ENCODE peak calls at places on chromosome 10, in nine cellular contexts. O is tibial artery, M is esophagus squamous epithelium, Z is osteoblast, I is AG10803, B is Calu3, E is fibroblast of lung, V is K562, H is astrocyte of the cerebellum. J is an unnamed sample.

GRCh38 chr10:59517961-59518360 is 155.6 kb upstream of the FAM13C start:
- DNase-seq in O (no peak), M (no peak), Z (no peak), I (no peak), B (no peak), E (peak), V (no peak), H (no peak), J (no peak)

GRCh38 chr10:58781873-58782488 is 269.3 kb downstream of the BICC1 start:
- DNase-seq in O (no peak), M (no peak), Z (no peak), I (peak), B (peak), E (peak), V (peak), H (peak), J (peak)

GRCh38 chr10:124576526-124577420 is 115.2 kb downstream of the LHPP start:
- DNase-seq in O (no peak), M (no peak), Z (peak), I (no peak), B (no peak), E (no peak), V (no peak), H (no peak), J (no peak)

GRCh38 chr10:117647306-117647705 is 104.8 kb downstream of the EMX2 start:
- DNase-seq in O (no peak), M (no peak), Z (no peak), I (peak), B (no peak), E (peak), V (no peak), H (no peak), J (no peak)

GRCh38 chr10:11863353-11864105 is 40.4 kb downstream of the PROSER2 start:
- DNase-seq in O (no peak), M (no peak), Z (peak), I (no peak), B (no peak), E (no peak), V (no peak), H (no peak), J (peak)

GRCh38 chr10:75254739-75255138 is 19.0 kb upstream of the COMTD1 start:
- DNase-seq in O (no peak), M (no peak), Z (no peak), I (no peak), B (no peak), E (no peak), V (no peak), H (no peak), J (no peak)

GRCh38 chr10:12622691-12623090 is 273.3 kb downstream of the CAMK1D start:
- DNase-seq in O (no peak), M (no peak), Z (peak), I (no peak), B (no peak), E (no peak), V (no peak), H (no peak), J (no peak)

GRCh38 chr10:33487014-33487776 is 152.7 kb upstream of the NRP1 start:
- DNase-seq in O (no peak), M (no peak), Z (no peak), I (peak), B (no peak), E (peak), V (no peak), H (no peak), J (no peak)

GRCh38 chr10:99536400-99537254 is 3.9 kb downstream of the NKX2-3 start:
- DNase-seq in O (no peak), M (no peak), Z (peak), I (no peak), B (peak), E (no peak), V (no peak), H (no peak), J (peak)

GRCh38 chr10:43128331-43128730 is 9.9 kb upstream of the CSGALNACT2 start:
- DNase-seq in O (no peak), M (no peak), Z (no peak), I (peak), B (no peak), E (no peak), V (no peak), H (no peak), J (no peak)

GRCh38 chr10:50567384-50567783 is 56.4 kb downstream of the SGMS1 start:
- DNase-seq in O (no peak), M (no peak), Z (no peak), I (no peak), B (no peak), E (no peak), V (no peak), H (no peak), J (no peak)

GRCh38 chr10:97549587-97550322 is 22.8 kb upstream of the ANKRD2 start:
- DNase-seq in O (no peak), M (no peak), Z (peak), I (no peak), B (no peak), E (no peak), V (no peak), H (no peak), J (no peak)

GRCh38 chr10:6027929-6028328 is 34.2 kb downstream of the IL2RA start:
- DNase-seq in O (no peak), M (no peak), Z (no peak), I (no peak), B (no peak), E (no peak), V (no peak), H (no peak), J (no peak)

GRCh38 chr10:77872151-77872946 is 54.2 kb downstream of the DLG5 start:
- DNase-seq in O (no peak), M (no peak), Z (no peak), I (peak), B (no peak), E (peak), V (no peak), H (peak), J (no peak)

GRCh38 chr10:14879801-14880193 is 1.1 kb downstream of the SUV39H2 start:
- DNase-seq in O (no peak), M (no peak), Z (peak), I (no peak), B (no peak), E (no peak), V (no peak), H (no peak), J (no peak)

GRCh38 chr10:102641398-102641797 is 2.9 kb upstream of the TRIM8 start:
- DNase-seq in O (no peak), M (no peak), Z (peak), I (no peak), B (no peak), E (no peak), V (no peak), H (no peak), J (no peak)

GRCh38 chr10:110525349-110526260 is 27.9 kb downstream of the DUSP5 start:
- DNase-seq in O (no peak), M (no peak), Z (peak), I (peak), B (no peak), E (peak), V (no peak), H (no peak), J (no peak)

GRCh38 chr10:108166401-108166800 is 1001.9 kb upstream of the SORCS1 start:
- DNase-seq in O (no peak), M (no peak), Z (no peak), I (no peak), B (no peak), E (no peak), V (no peak), H (no peak), J (no peak)

GRCh38 chr10:31919010-31919409 is 9.6 kb downstream of the ARHGAP12 start:
- DNase-seq in O (no peak), M (no peak), Z (no peak), I (no peak), B (no peak), E (no peak), V (no peak), H (no peak), J (no peak)

GRCh38 chr10:67225226-67225625 is 299.4 kb downstream of the LRRTM3 start:
- DNase-seq in O (no peak), M (no peak), Z (no peak), I (no peak), B (no peak), E (no peak), V (no peak), H (no peak), J (no peak)

GRCh38 chr10:124347956-124348355 is 70.8 kb downstream of the OAT start:
- DNase-seq in O (peak), M (no peak), Z (no peak), I (no peak), B (no peak), E (no peak), V (no peak), H (no peak), J (no peak)

GRCh38 chr10:33327750-33328149 is 6.7 kb downstream of the NRP1 start:
- DNase-seq in O (no peak), M (no peak), Z (no peak), I (no peak), B (no peak), E (peak), V (no peak), H (no peak), J (no peak)

GRCh38 chr10:128897414-128897928 is 569.6 kb upstream of the MGMT start:
- DNase-seq in O (no peak), M (no peak), Z (no peak), I (no peak), B (no peak), E (no peak), V (no peak), H (no peak), J (no peak)

GRCh38 chr10:58393317-58393716 is 8.1 kb downstream of the TFAM start:
- DNase-seq in O (no peak), M (no peak), Z (no peak), I (peak), B (no peak), E (no peak), V (no peak), H (no peak), J (no peak)

GRCh38 chr10:5089869-5090268 is 4.3 kb upstream of the AKR1C3 start:
- DNase-seq in O (no peak), M (no peak), Z (no peak), I (peak), B (no peak), E (peak), V (no peak), H (no peak), J (no peak)

GRCh38 chr10:98429320-98430072 is 14.5 kb upstream of the PYROXD2 start:
- DNase-seq in O (no peak), M (no peak), Z (peak), I (no peak), B (no peak), E (no peak), V (no peak), H (no peak), J (no peak)

GRCh38 chr10:53010362-53010907 is 237.9 kb upstream of the MBL2 start:
- DNase-seq in O (no peak), M (no peak), Z (no peak), I (no peak), B (no peak), E (no peak), V (no peak), H (no peak), J (no peak)

GRCh38 chr10:74926791-74927585 is 100.6 kb downstream of the KAT6B start:
- DNase-seq in O (no peak), M (no peak), Z (no peak), I (no peak), B (peak), E (no peak), V (no peak), H (no peak), J (no peak)

GRCh38 chr10:118701529-118702323 is 53.0 kb downstream of the CACUL1 start:
- DNase-seq in O (no peak), M (no peak), Z (no peak), I (peak), B (no peak), E (peak), V (no peak), H (no peak), J (no peak)

GRCh38 chr10:116470768-116471415 is 43.2 kb downstream of the PNLIPRP3 start:
- DNase-seq in O (no peak), M (no peak), Z (no peak), I (peak), B (peak), E (peak), V (peak), H (no peak), J (no peak)

GRCh38 chr10:76998451-76998850 is 639.2 kb downstream of the KCNMA1 start:
- DNase-seq in O (no peak), M (no peak), Z (no peak), I (no peak), B (no peak), E (peak), V (no peak), H (no peak), J (no peak)

GRCh38 chr10:79105164-79105739 is 36.5 kb downstream of the ZMIZ1 start:
- DNase-seq in O (no peak), M (no peak), Z (no peak), I (no peak), B (no peak), E (no peak), V (no peak), H (no peak), J (no peak)

GRCh38 chr10:43926371-43926770 is 277.7 kb upstream of the ZNF32 start:
- DNase-seq in O (no peak), M (no peak), Z (no peak), I (no peak), B (no peak), E (no peak), V (no peak), H (no peak), J (no peak)

GRCh38 chr10:102815790-102816549 is 21.2 kb downstream of the CYP17A1 start:
- DNase-seq in O (peak), M (no peak), Z (peak), I (peak), B (no peak), E (peak), V (no peak), H (peak), J (no peak)

GRCh38 chr10:31262672-31263071 is 56.3 kb upstream of the ZEB1 start:
- DNase-seq in O (peak), M (no peak), Z (peak), I (peak), B (no peak), E (peak), V (no peak), H (peak), J (no peak)

GRCh38 chr10:89118091-89118490 is 89.0 kb downstream of the CH25H start:
- DNase-seq in O (no peak), M (no peak), Z (peak), I (peak), B (no peak), E (peak), V (no peak), H (no peak), J (no peak)

DNA sequence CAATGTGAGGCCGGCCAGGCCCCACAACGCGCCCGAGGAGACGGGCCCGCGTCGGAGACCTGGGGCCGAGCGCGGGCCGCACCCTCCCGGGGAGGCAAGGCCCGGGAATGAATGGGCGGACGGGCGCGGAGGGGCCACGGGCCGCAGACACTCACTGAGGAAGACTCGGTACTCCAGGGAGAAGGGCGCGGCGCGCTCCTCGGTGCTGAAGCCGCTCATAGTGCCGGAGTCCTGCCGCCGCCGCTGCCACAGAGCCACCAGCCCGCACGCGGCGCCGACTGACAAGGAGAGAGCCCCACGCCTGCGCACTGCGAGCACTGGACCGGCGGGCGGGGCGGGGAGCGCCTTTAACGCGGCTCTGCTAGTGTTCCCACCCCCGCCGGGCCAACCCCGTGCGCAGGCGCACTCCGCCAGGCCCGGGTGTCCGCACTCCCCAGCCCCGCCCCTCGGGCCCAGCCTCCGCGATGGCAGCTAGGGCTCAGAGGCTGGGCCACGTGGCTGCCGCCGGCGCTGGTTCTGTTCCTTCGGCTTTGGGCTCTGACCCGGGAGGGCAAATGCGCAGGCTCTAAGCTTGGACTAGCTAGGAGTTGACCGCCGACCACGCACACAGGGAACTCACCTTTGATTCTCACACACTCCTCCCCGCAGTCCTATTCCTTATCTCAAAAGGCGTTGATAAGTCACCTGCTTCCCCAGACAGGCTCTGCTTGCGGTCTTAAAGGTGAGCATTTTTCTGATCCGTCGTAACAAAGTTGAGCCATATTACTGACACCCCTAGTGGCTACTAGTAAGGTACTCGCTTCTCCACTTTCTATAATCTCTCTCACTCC is at the start of gene PPA1:
- DNase-seq in O (peak), M (peak), Z (peak), I (peak), B (peak), E (peak), V (peak), H (peak), J (peak)
- TF ChIP-seq CTCF in O (no peak), M (no peak), Z (peak), I (peak), B (no peak), E (no peak), V (peak), H (peak), J (no peak)

GRCh38 chr10:132252412-132252811 is 55.3 kb downstream of the STK32C start:
- DNase-seq in O (no peak), M (no peak), Z (no peak), I (no peak), B (no peak), E (no peak), V (peak), H (no peak), J (no peak)
- TF ChIP-seq CTCF in O (no peak), M (no peak), Z (peak), I (peak), B (no peak), E (no peak), V (peak), H (peak), J (no peak)

GRCh38 chr10:127227027-127227426 is 30.6 kb upstream of the INSYN2A start:
- DNase-seq in O (no peak), M (no peak), Z (no peak), I (no peak), B (no peak), E (no peak), V (no peak), H (no peak), J (no peak)

GRCh38 chr10:127227663-127228062 is 31.3 kb upstream of the INSYN2A start:
- DNase-seq in O (no peak), M (no peak), Z (no peak), I (no peak), B (no peak), E (no peak), V (no peak), H (no peak), J (no peak)

DNA sequence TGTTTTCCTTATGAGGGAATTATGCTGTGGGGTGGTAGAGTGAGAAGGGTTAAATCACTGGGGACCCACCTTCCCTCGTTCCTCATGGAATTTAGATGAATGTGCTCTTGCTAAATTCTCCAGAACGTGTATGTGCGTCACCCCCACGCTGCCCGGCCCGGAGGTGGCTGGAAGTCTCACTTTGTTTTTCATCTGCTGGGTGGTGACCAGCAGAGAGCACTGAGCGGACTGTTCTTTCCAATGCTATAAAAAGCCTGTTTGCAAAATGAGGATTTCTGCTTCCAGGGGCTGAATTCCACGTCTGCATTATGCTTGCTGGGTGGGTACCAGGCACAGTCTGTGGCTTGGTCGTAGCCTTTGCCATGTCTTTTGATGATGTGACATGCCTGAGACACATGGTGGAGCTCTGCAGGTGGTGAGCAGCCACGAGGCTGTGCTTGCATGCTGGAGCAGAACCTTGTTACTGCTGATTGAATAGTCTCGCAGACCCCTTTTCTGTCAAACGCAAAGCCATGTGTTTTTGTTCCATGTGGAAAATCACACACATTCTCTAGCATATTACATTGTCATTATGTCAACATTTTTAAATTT is 31.9 kb upstream of the INSYN2A start:
- DNase-seq in O (peak), M (no peak), Z (no peak), I (peak), B (no peak), E (no peak), V (no peak), H (no peak), J (no peak)
- TF ChIP-seq CTCF in O (no peak), M (no peak), Z (no peak), I (no peak), B (no peak), E (no peak), V (no peak), H (no peak), J (no peak)

DNA sequence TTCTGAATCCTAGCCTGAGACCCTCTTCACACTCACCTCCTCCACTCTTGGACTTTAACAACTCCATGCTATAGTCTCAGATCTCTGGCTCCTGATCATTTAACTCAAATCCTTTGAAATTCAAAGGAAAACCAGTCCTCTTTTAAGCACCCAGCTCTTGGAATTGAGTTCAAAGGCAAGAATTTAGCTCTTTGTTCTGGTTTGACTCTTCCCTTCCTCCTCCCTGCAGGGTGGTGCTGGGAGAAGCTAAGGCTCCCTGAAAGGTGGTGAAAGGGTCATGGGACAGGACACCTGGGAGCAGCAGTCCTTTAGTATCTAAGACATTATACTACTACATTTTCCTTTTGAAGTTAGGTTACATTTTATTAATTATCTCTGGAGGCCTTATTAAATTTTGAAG is 259.4 kb downstream of the CCSER2 start:
- DNase-seq in O (no peak), M (no peak), Z (no peak), I (no peak), B (no peak), E (no peak), V (no peak), H (no peak), J (no peak)
- TF ChIP-seq CTCF in O (no peak), M (no peak), Z (no peak), I (no peak), B (no peak), E (no peak), V (no peak), H (no peak), J (no peak)